ENCODE peak calls at places on chromosomes 5 and 9, in eight cellular contexts. One of them, this sample, is unnamed.
A peak's percentile ranks its signal among the peaks of the same experiment; 100 is the strongest.

GRCh38 chr5:35922468-35922867 is 16.0 kb downstream of the CAPSL start:
- DNase-seq in neural progenitor cell: no peak
- DNase-seq in tibial artery: no peak
- DNase-seq in body of pancreas: no peak
- DNase-seq in heart right ventricle: no peak
- DNase-seq in IMR-90: no peak
- DNase-seq in heart left ventricle: no peak
- DNase-seq in psoas muscle: no peak
- DNase-seq in this sample: no peak

GRCh38 chr5:14097998-14098471 is 45.1 kb upstream of the TRIO start:
- DNase-seq in neural progenitor cell: no peak
- DNase-seq in tibial artery: no peak
- DNase-seq in body of pancreas: no peak
- DNase-seq in heart right ventricle: no peak
- DNase-seq in IMR-90: peak; percentile 94
- DNase-seq in heart left ventricle: no peak
- DNase-seq in psoas muscle: no peak
- DNase-seq in this sample: no peak

GRCh38 chr9:78400496-78400895 is 103.6 kb downstream of the PSAT1 start:
- DNase-seq in neural progenitor cell: no peak
- DNase-seq in tibial artery: no peak
- DNase-seq in body of pancreas: no peak
- DNase-seq in heart right ventricle: no peak
- DNase-seq in IMR-90: no peak
- DNase-seq in heart left ventricle: no peak
- DNase-seq in psoas muscle: no peak
- DNase-seq in this sample: no peak

GRCh38 chr5:67515020-67515689 is 318.6 kb upstream of the CD180 start:
- DNase-seq in neural progenitor cell: no peak
- DNase-seq in tibial artery: no peak
- DNase-seq in body of pancreas: no peak
- DNase-seq in heart right ventricle: no peak
- DNase-seq in IMR-90: no peak
- DNase-seq in heart left ventricle: no peak
- DNase-seq in psoas muscle: no peak
- DNase-seq in this sample: no peak

GRCh38 chr5:157961828-157962390 is 103.0 kb upstream of the CLINT1 start:
- DNase-seq in neural progenitor cell: no peak
- DNase-seq in tibial artery: no peak
- DNase-seq in body of pancreas: no peak
- DNase-seq in heart right ventricle: no peak
- DNase-seq in IMR-90: no peak
- DNase-seq in heart left ventricle: no peak
- DNase-seq in psoas muscle: no peak
- DNase-seq in this sample: no peak

GRCh38 chr5:103114440-103114839 is 5.5 kb downstream of the GIN1 start:
- DNase-seq in neural progenitor cell: no peak
- DNase-seq in tibial artery: no peak
- DNase-seq in body of pancreas: no peak
- DNase-seq in heart right ventricle: no peak
- DNase-seq in IMR-90: no peak
- DNase-seq in heart left ventricle: no peak
- DNase-seq in psoas muscle: no peak
- DNase-seq in this sample: no peak

GRCh38 chr5:103188436-103188835 is 68.3 kb downstream of the PPIP5K2 start:
- DNase-seq in neural progenitor cell: no peak
- DNase-seq in tibial artery: no peak
- DNase-seq in body of pancreas: no peak
- DNase-seq in heart right ventricle: no peak
- DNase-seq in IMR-90: no peak
- DNase-seq in heart left ventricle: no peak
- DNase-seq in psoas muscle: no peak
- DNase-seq in this sample: no peak

GRCh38 chr5:32027717-32028321 is 146.3 kb downstream of the GOLPH3 start:
- DNase-seq in neural progenitor cell: peak; percentile 81
- DNase-seq in tibial artery: peak; percentile 87
- DNase-seq in body of pancreas: no peak
- DNase-seq in heart right ventricle: no peak
- DNase-seq in IMR-90: peak; percentile 97
- DNase-seq in heart left ventricle: peak; percentile 78
- DNase-seq in psoas muscle: peak; percentile 67
- DNase-seq in this sample: no peak

GRCh38 chr9:113154471-113154870 is 3.7 kb downstream of the SLC31A2 start:
- DNase-seq in neural progenitor cell: no peak
- DNase-seq in tibial artery: no peak
- DNase-seq in body of pancreas: no peak
- DNase-seq in heart right ventricle: no peak
- DNase-seq in IMR-90: peak; percentile 79
- DNase-seq in heart left ventricle: no peak
- DNase-seq in psoas muscle: peak; percentile 70
- DNase-seq in this sample: no peak

GRCh38 chr9:134282138-134282650 is 44.1 kb upstream of the RXRA start:
- DNase-seq in neural progenitor cell: no peak
- DNase-seq in tibial artery: no peak
- DNase-seq in body of pancreas: no peak
- DNase-seq in heart right ventricle: no peak
- DNase-seq in IMR-90: no peak
- DNase-seq in heart left ventricle: no peak
- DNase-seq in psoas muscle: no peak
- DNase-seq in this sample: no peak

GRCh38 chr9:73074176-73074708 is 77.4 kb upstream of the ANXA1 start:
- DNase-seq in neural progenitor cell: no peak
- DNase-seq in tibial artery: no peak
- DNase-seq in body of pancreas: no peak
- DNase-seq in heart right ventricle: no peak
- DNase-seq in IMR-90: no peak
- DNase-seq in heart left ventricle: no peak
- DNase-seq in psoas muscle: no peak
- DNase-seq in this sample: no peak

GRCh38 chr5:72324186-72324825 is 4.1 kb downstream of the PTCD2 start:
- DNase-seq in neural progenitor cell: no peak
- DNase-seq in tibial artery: no peak
- DNase-seq in body of pancreas: no peak
- DNase-seq in heart right ventricle: no peak
- DNase-seq in IMR-90: no peak
- DNase-seq in heart left ventricle: no peak
- DNase-seq in psoas muscle: no peak
- DNase-seq in this sample: no peak

GRCh38 chr5:88761269-88761880 is 121.6 kb downstream of the MEF2C start:
- DNase-seq in neural progenitor cell: no peak
- DNase-seq in tibial artery: no peak
- DNase-seq in body of pancreas: no peak
- DNase-seq in heart right ventricle: no peak
- DNase-seq in IMR-90: peak; percentile 51
- DNase-seq in heart left ventricle: no peak
- DNase-seq in psoas muscle: no peak
- DNase-seq in this sample: no peak

GRCh38 chr5:124154714-124155113 is 591.7 kb downstream of the ZNF608 start:
- DNase-seq in neural progenitor cell: no peak
- DNase-seq in tibial artery: no peak
- DNase-seq in body of pancreas: no peak
- DNase-seq in heart right ventricle: no peak
- DNase-seq in IMR-90: no peak
- DNase-seq in heart left ventricle: no peak
- DNase-seq in psoas muscle: no peak
- DNase-seq in this sample: no peak
- H3K9me3 ChIP-seq in neural progenitor cell: peaks cover 9% of the 10 kb centered on the region
- H3K9me3 ChIP-seq in tibial artery: peaks cover 3% of the 10 kb centered on the region
- H3K9me3 ChIP-seq in body of pancreas: peaks cover 9% of the 10 kb centered on the region
- H3K9me3 ChIP-seq in heart right ventricle: peaks cover 39% of the 10 kb centered on the region
- H3K9me3 ChIP-seq in IMR-90: peaks cover 5% of the 10 kb centered on the region
- H3K9me3 ChIP-seq in heart left ventricle: peaks cover 8% of the 10 kb centered on the region
- H3K9me3 ChIP-seq in psoas muscle: peaks cover 24% of the 10 kb centered on the region
- H3K9me3 ChIP-seq in this sample: peaks cover 5% of the 10 kb centered on the region

DNA sequence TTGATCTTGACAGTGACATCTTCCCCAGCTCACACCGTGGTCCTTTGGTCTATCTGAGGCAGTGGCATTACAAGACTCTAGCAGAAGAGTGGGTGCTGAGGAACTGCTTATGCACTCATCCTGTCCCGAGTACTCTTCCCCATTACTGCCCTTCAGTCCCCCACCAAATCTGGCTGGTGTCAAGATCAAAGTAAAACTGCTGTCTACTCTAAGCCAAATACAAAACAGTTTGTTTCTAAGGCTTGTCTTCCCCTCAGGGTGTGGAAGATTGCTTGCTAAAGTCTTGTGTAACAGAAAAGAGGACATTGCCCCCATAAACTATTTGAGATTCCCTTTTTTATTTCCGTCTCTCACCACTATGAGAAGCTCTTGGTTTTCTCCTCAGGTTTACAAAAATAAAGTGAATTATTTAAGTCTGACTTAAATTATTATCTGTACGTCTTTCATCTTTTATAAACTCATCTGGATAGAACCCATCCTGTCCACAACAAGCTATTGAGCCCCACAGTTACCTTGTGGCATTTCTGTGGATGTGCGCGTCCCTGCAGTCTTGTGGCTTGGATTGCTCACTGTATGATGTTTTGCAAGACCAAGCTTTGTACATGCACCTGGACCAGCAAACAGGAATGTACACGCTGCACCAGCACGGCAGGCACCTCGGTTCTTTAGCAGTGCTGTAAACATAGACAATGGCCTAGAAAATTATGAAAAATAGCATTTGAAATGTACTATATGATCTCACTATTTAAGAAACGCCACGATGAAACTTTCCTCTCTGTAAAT is 61.0 kb downstream of the CYSTM1 start:
- DNase-seq in neural progenitor cell: no peak
- DNase-seq in tibial artery: no peak
- DNase-seq in body of pancreas: no peak
- DNase-seq in heart right ventricle: no peak
- DNase-seq in IMR-90: no peak
- DNase-seq in heart left ventricle: no peak
- DNase-seq in psoas muscle: no peak
- DNase-seq in this sample: no peak
- H3K4me1 ChIP-seq in neural progenitor cell: peaks cover 3% of the 10 kb centered on the region
- H3K4me1 ChIP-seq in tibial artery: peaks cover 12% of the 10 kb centered on the region
- H3K4me1 ChIP-seq in body of pancreas: peaks cover 15% of the 10 kb centered on the region
- H3K4me1 ChIP-seq in heart right ventricle: peaks cover 10% of the 10 kb centered on the region
- H3K4me1 ChIP-seq in IMR-90: peaks cover 6% of the 10 kb centered on the region
- H3K4me1 ChIP-seq in heart left ventricle: no peaks in the 10 kb centered on the region
- H3K4me1 ChIP-seq in psoas muscle: peaks cover 37% of the 10 kb centered on the region
- H3K4me1 ChIP-seq in this sample: no peaks in the 10 kb centered on the region

DNA sequence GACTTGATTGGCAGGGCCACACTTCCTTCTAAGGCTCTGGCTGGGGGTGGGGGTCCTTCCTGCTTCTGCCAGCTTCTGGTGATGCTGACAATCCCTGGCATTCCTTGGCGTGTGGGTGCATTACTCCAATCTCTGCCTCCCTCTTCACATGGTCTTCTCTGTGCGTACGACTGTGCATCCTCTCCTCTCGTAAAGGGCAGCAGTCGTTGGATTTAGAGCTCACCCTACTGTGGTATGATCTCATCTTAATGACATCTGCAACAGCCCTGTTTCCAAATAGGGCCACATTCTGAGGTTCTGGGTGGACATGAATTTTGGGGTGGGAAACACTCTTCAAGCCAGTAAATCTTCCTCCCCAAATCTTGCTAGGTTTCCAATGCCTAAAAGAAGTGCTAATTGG is 36.8 kb downstream of the ROPN1L start:
- DNase-seq in neural progenitor cell: no peak
- DNase-seq in tibial artery: no peak
- DNase-seq in body of pancreas: no peak
- DNase-seq in heart right ventricle: no peak
- DNase-seq in IMR-90: peak; percentile 47
- DNase-seq in heart left ventricle: no peak
- DNase-seq in psoas muscle: peak; percentile 7
- DNase-seq in this sample: no peak
- H3K4me3 ChIP-seq in neural progenitor cell: no peak overlapping the region
- H3K4me3 ChIP-seq in tibial artery: no peak overlapping the region
- H3K4me3 ChIP-seq in body of pancreas: no peak overlapping the region
- H3K4me3 ChIP-seq in heart right ventricle: no peak overlapping the region
- H3K4me3 ChIP-seq in IMR-90: no peak overlapping the region
- H3K4me3 ChIP-seq in heart left ventricle: no peak overlapping the region
- H3K4me3 ChIP-seq in psoas muscle: no peak overlapping the region
- H3K4me3 ChIP-seq in this sample: no peak overlapping the region

GRCh38 chr9:2311920-2312319 is 296.8 kb downstream of the SMARCA2 start:
- DNase-seq in neural progenitor cell: no peak
- DNase-seq in tibial artery: no peak
- DNase-seq in body of pancreas: no peak
- DNase-seq in heart right ventricle: no peak
- DNase-seq in IMR-90: no peak
- DNase-seq in heart left ventricle: no peak
- DNase-seq in psoas muscle: no peak
- DNase-seq in this sample: no peak
- H3K9me3 ChIP-seq in neural progenitor cell: peaks cover 16% of the 10 kb centered on the region
- H3K9me3 ChIP-seq in tibial artery: no peaks in the 10 kb centered on the region
- H3K9me3 ChIP-seq in body of pancreas: peaks cover 12% of the 10 kb centered on the region
- H3K9me3 ChIP-seq in heart right ventricle: peaks cover 73% of the 10 kb centered on the region
- H3K9me3 ChIP-seq in IMR-90: peaks cover 8% of the 10 kb centered on the region
- H3K9me3 ChIP-seq in heart left ventricle: no peaks in the 10 kb centered on the region
- H3K9me3 ChIP-seq in psoas muscle: peaks cover 20% of the 10 kb centered on the region
- H3K9me3 ChIP-seq in this sample: peaks cover 15% of the 10 kb centered on the region

DNA sequence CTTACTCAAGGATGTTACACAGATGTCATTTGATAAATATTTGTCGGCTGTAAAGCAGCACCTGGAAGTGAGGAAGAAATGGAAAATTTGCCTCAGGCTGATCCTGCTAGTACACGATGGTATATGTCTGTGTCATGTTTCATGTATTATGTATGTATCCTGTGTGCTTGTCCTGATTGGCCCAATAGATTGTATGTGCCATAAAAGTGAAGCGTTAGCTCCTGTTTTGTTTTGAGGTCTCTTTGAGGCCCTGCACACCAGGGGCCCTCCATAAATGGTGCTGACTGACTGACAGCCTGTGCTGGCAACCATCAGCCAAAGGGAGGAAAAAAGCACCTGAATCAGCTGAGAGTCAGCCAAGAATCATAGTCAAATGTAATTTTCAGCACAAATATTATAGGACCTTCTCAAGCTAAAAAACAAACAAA is 11.8 kb upstream of the LNPEP start:
- DNase-seq in neural progenitor cell: no peak
- DNase-seq in tibial artery: no peak
- DNase-seq in body of pancreas: no peak
- DNase-seq in heart right ventricle: no peak
- DNase-seq in IMR-90: no peak
- DNase-seq in heart left ventricle: no peak
- DNase-seq in psoas muscle: no peak
- DNase-seq in this sample: no peak
- H3K4me1 ChIP-seq in neural progenitor cell: peaks cover 7% of the 10 kb centered on the region
- H3K4me1 ChIP-seq in tibial artery: peaks cover 6% of the 10 kb centered on the region
- H3K4me1 ChIP-seq in body of pancreas: peaks cover 11% of the 10 kb centered on the region
- H3K4me1 ChIP-seq in heart right ventricle: no peaks in the 10 kb centered on the region
- H3K4me1 ChIP-seq in IMR-90: peaks cover 4% of the 10 kb centered on the region
- H3K4me1 ChIP-seq in heart left ventricle: no peaks in the 10 kb centered on the region
- H3K4me1 ChIP-seq in psoas muscle: peaks cover 34% of the 10 kb centered on the region
- H3K4me1 ChIP-seq in this sample: no peaks in the 10 kb centered on the region

DNA sequence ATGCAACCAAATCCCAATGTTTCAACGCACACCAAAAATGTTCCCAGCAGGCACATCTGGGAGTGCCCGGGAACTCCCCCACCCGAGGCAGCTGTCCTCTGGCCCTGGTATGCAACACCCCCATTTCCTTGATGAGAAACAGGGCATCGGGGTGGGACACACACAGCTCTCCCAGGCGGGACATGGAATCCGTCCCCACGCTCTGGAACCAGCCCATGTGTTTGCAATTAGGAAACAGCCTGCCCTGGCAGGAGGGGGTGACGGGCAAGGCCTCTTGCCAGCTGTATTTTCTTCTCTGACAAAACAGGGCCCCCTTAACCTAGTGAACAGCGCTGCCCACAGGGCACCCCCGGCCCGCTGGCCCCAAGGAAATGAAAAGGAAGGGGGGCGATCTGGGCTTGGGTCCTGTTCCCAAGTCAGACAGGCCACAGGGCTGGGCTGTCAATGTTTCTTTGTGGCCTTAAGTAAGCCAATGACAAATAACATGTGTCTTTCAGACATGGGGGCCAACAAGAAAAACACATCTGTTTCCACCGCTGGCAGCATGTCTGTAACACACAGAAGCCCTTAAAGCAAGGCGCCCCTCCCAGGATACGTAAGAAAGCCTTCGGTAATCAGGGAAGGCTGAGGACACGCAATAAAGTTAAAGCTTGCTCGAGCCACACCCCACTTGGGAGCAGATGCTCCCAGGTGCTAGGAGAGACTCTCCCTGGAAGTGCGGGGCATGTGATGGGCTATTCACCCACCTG is 125.3 kb downstream of the ROR2 start:
- DNase-seq in neural progenitor cell: no peak
- DNase-seq in tibial artery: peak; percentile 40
- DNase-seq in body of pancreas: no peak
- DNase-seq in heart right ventricle: peak; percentile 30
- DNase-seq in IMR-90: no peak
- DNase-seq in heart left ventricle: peak; percentile 56
- DNase-seq in psoas muscle: no peak
- DNase-seq in this sample: no peak
- H3K4me3 ChIP-seq in neural progenitor cell: no peak overlapping the region
- H3K4me3 ChIP-seq in tibial artery: no peak overlapping the region
- H3K4me3 ChIP-seq in body of pancreas: no peak overlapping the region
- H3K4me3 ChIP-seq in heart right ventricle: peak overlapping the region; percentile 5
- H3K4me3 ChIP-seq in IMR-90: no peak overlapping the region
- H3K4me3 ChIP-seq in heart left ventricle: peak overlapping the region; percentile 32
- H3K4me3 ChIP-seq in psoas muscle: no peak overlapping the region
- H3K4me3 ChIP-seq in this sample: no peak overlapping the region

This sample was measured in HAP-1.